ENCODE peak calls at places on chromosomes 12 and 14, in nine cellular contexts. E is GM03348; X is stimulated activated CD4-positive, alpha-beta T cell treated with anti-CD3 and anti-CD28 coated beads, Interleukin-15, amount 100 ng/mL, for 1 hour; B is fibroblast of the conjunctiva; T is activated CD4-positive, alpha-beta T cell treated with anti-CD3 and anti-CD28 coated beads for 24 hours; P is stomach; I is A549; Y is hippocampal formation; U is fibroblast of lung. H is an unnamed sample.

GRCh38 chr12:16359512-16360491 is 12.4 kb downstream of the MGST1 start:
- DNase-seq in E (peak), X (no peak), B (peak), T (no peak), P (peak), I (peak), Y (no peak), U (peak), H (no peak)

GRCh38 chr12:7512528-7512927 is 9.0 kb upstream of the CD163 start:
- DNase-seq in E (peak), X (no peak), B (peak), T (no peak), P (no peak), I (peak), Y (no peak), U (peak), H (no peak)

GRCh38 chr12:14252697-14253096 is 112.8 kb upstream of the ATF7IP start:
- DNase-seq in E (no peak), X (no peak), B (no peak), T (no peak), P (no peak), I (no peak), Y (no peak), U (no peak), H (no peak)

GRCh38 chr12:24850486-24850885 is 98.4 kb downstream of the BCAT1 start:
- DNase-seq in E (no peak), X (no peak), B (no peak), T (no peak), P (no peak), I (no peak), Y (no peak), U (peak), H (no peak)

GRCh38 chr12:27474344-27474743 is 27.8 kb downstream of the SMCO2 start:
- DNase-seq in E (peak), X (no peak), B (no peak), T (no peak), P (no peak), I (no peak), Y (no peak), U (peak), H (no peak)

GRCh38 chr14:96380735-96381134 is 11.2 kb upstream of the AK7 start:
- DNase-seq in E (no peak), X (no peak), B (no peak), T (no peak), P (no peak), I (no peak), Y (no peak), U (no peak), H (no peak)

GRCh38 chr12:49089831-49090773 is 4.5 kb downstream of the DHH start:
- DNase-seq in E (peak), X (no peak), B (no peak), T (no peak), P (peak), I (peak), Y (no peak), U (peak), H (no peak)

GRCh38 chr14:60092516-60092915 is 793 bp downstream of the PCNX4 start:
- DNase-seq in E (peak), X (no peak), B (no peak), T (no peak), P (no peak), I (peak), Y (peak), U (peak), H (no peak)

GRCh38 chr12:66755727-66756395 is 77.0 kb upstream of the GRIP1 start:
- DNase-seq in E (no peak), X (no peak), B (no peak), T (no peak), P (no peak), I (no peak), Y (no peak), U (no peak), H (no peak)

GRCh38 chr14:101359221-101360044 is 201.9 kb upstream of the DIO3 start:
- DNase-seq in E (no peak), X (no peak), B (no peak), T (no peak), P (no peak), I (no peak), Y (peak), U (peak), H (no peak)

GRCh38 chr14:103628221-103628683 is 759 bp upstream of the KLC1 start:
- DNase-seq in E (peak), X (no peak), B (peak), T (no peak), P (peak), I (peak), Y (no peak), U (peak), H (peak)

GRCh38 chr12:10363922-10364838 is 25.7 kb downstream of the KLRK1 start:
- DNase-seq in E (peak), X (no peak), B (no peak), T (no peak), P (peak), I (no peak), Y (peak), U (peak), H (no peak)

GRCh38 chr12:80188566-80188965 is 89.2 kb downstream of the OTOGL start:
- DNase-seq in E (no peak), X (no peak), B (no peak), T (no peak), P (no peak), I (no peak), Y (no peak), U (peak), H (no peak)

GRCh38 chr14:102999227-102999895 is 58.0 kb downstream of the CDC42BPB start:
- DNase-seq in E (no peak), X (no peak), B (no peak), T (no peak), P (no peak), I (no peak), Y (no peak), U (no peak), H (no peak)

GRCh38 chr12:118103231-118103600 is 595 bp downstream of the VSIG10 start:
- DNase-seq in E (peak), X (no peak), B (no peak), T (no peak), P (no peak), I (peak), Y (no peak), U (peak), H (no peak)

GRCh38 chr12:71708658-71709057 is 22.8 kb downstream of the TMEM19 start:
- DNase-seq in E (no peak), X (no peak), B (no peak), T (no peak), P (no peak), I (no peak), Y (no peak), U (no peak), H (no peak)

GRCh38 chr12:101336400-101336799 is 56.5 kb downstream of the UTP20 start:
- DNase-seq in E (no peak), X (no peak), B (no peak), T (no peak), P (no peak), I (no peak), Y (no peak), U (no peak), H (no peak)

GRCh38 chr12:132083731-132084641 is 60.1 kb downstream of the DDX51 start:
- DNase-seq in E (peak), X (peak), B (peak), T (peak), P (peak), I (peak), Y (peak), U (peak), H (peak)

GRCh38 chr12:5661820-5662219 is 229.9 kb downstream of the NTF3 start:
- DNase-seq in E (no peak), X (no peak), B (no peak), T (no peak), P (no peak), I (no peak), Y (no peak), U (no peak), H (no peak)

GRCh38 chr14:35369701-35370191 is 34.8 kb downstream of the NFKBIA start:
- DNase-seq in E (no peak), X (no peak), B (no peak), T (no peak), P (no peak), I (peak), Y (no peak), U (no peak), H (no peak)

GRCh38 chr12:22271036-22271435 is 63.5 kb downstream of the ST8SIA1 start:
- DNase-seq in E (peak), X (no peak), B (peak), T (no peak), P (no peak), I (peak), Y (no peak), U (peak), H (no peak)

GRCh38 chr12:80277732-80278131 is 166.3 kb upstream of the PTPRQ start:
- DNase-seq in E (no peak), X (no peak), B (no peak), T (no peak), P (no peak), I (no peak), Y (no peak), U (no peak), H (no peak)

GRCh38 chr14:67620217-67620789 is 583 bp downstream of the ARG2 start:
- DNase-seq in E (peak), X (no peak), B (no peak), T (no peak), P (peak), I (no peak), Y (peak), U (no peak), H (no peak)

GRCh38 chr12:45914090-45914489 is 76.3 kb downstream of the SCAF11 start:
- DNase-seq in E (peak), X (no peak), B (peak), T (no peak), P (no peak), I (peak), Y (no peak), U (peak), H (no peak)

GRCh38 chr14:35944847-35945246 is 118.7 kb downstream of the BRMS1L start:
- DNase-seq in E (no peak), X (peak), B (no peak), T (no peak), P (no peak), I (peak), Y (no peak), U (no peak), H (no peak)

GRCh38 chr14:61558271-61558670 is 137.0 kb upstream of the HIF1A start:
- DNase-seq in E (no peak), X (no peak), B (no peak), T (no peak), P (no peak), I (no peak), Y (no peak), U (no peak), H (no peak)

GRCh38 chr14:31893156-31893813 is 183.8 kb upstream of the ARHGAP5 start:
- DNase-seq in E (no peak), X (no peak), B (no peak), T (no peak), P (no peak), I (no peak), Y (no peak), U (no peak), H (no peak)

H was measured in caudate nucleus.